ENCODE peak calls at places on chromosomes 1 and 21, in five cellular contexts. O, M, H, E and C are unnamed samples.

GRCh38 chr21:37139902-37140301 is 66.8 kb downstream of the TTC3 start:
- DNase-seq in H (no peak), O (peak), E (peak), M (no peak), C (no peak)

GRCh38 chr21:37208056-37208705 is 59.0 kb downstream of the VPS26C start:
- DNase-seq in H (peak), O (no peak), E (no peak), M (peak), C (no peak)

GRCh38 chr1:218357211-218357892 is 12.2 kb downstream of the TGFB2 start:
- DNase-seq in O (no peak), M (no peak), H (no peak), E (peak), C (no peak)

GRCh38 chr1:70978623-70979022 is 69.0 kb downstream of the PTGER3 start:
- DNase-seq in M (no peak), O (no peak), H (no peak), E (no peak), C (no peak)

GRCh38 chr1:62887799-62888507 is 104.0 kb downstream of the ATG4C start:
- DNase-seq in O (no peak), H (no peak), M (no peak), E (no peak), C (no peak)

GRCh38 chr1:150144606-150145005 is 5.1 kb upstream of the PLEKHO1 start:
- DNase-seq in H (no peak), O (no peak), M (no peak), E (no peak), C (no peak)

GRCh38 chr1:202214089-202214843 is 20.7 kb downstream of the LGR6 start:
- DNase-seq in H (no peak), O (no peak), M (no peak), E (no peak), C (no peak)

GRCh38 chr1:155069551-155070391 is 6.2 kb downstream of the EFNA4 start:
- DNase-seq in O (no peak), M (no peak), E (no peak), H (no peak), C (no peak)

GRCh38 chr1:86149591-86149990 is 7.0 kb downstream of the COL24A1 start:
- DNase-seq in E (no peak), M (no peak), H (no peak), O (no peak), C (no peak)

GRCh38 chr1:86151427-86151826 is 5.1 kb downstream of the COL24A1 start:
- DNase-seq in H (no peak), O (no peak), E (peak), M (no peak), C (peak)

GRCh38 chr1:86150553-86151055 is 6.0 kb downstream of the COL24A1 start:
- DNase-seq in E (peak), O (no peak), H (no peak), M (no peak), C (no peak)

GRCh38 chr1:86146566-86146965 is 10.0 kb downstream of the COL24A1 start:
- DNase-seq in H (no peak), E (no peak), O (no peak), M (no peak), C (no peak)
- TF ChIP-seq CTCF in H (peak), E (no peak), O (no peak), M (no peak), C (no peak)

GRCh38 chr1:60133848-60134247 is 60.3 kb upstream of the C1orf87 start:
- DNase-seq in H (no peak), E (peak), M (no peak), O (peak), C (peak)

GRCh38 chr1:60132108-60132507 is 58.5 kb upstream of the C1orf87 start:
- DNase-seq in H (no peak), E (no peak), O (no peak), M (no peak), C (no peak)

GRCh38 chr1:60134706-60135105 is 61.1 kb upstream of the C1orf87 start:
- DNase-seq in E (no peak), H (no peak), M (no peak), O (no peak), C (no peak)

GRCh38 chr1:60130703-60131102 is 57.1 kb upstream of the C1orf87 start:
- DNase-seq in H (no peak), E (peak), M (no peak), O (no peak), C (no peak)

DNA sequence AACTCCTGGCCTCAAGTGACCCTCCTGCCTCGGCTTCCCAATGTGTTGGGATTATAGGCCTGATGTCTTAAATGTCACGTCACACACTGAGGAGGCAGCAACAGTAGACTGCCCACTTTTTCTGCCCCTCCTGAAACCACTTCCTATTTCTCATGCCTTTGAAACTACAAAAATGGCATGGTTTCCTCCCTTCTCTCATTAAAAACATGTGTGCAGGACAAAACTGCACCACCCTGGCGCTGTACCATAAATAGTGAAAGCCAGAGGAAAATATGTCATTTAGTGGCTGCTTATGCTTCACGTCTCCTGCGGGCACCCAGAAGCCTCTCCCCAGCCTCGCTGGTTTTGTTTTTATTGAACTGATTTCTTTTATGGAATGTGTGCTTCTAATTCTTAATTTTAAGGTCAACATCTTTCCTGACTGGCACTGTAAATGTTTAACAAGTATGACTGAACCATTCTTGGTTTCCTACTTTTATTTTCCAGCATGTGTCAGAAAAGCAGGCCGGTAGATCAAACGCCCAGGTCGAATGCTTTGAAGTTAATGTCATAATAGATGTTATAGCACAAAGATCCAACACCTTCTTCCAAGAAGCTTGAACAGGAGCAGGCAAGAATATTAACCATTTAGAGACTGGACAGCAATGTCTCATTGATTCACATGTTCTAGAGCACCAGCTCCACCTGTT is 59.6 kb upstream of the C1orf87 start:
- DNase-seq in O (peak), E (peak), H (no peak), M (peak), C (peak)
- H3K4me3 ChIP-seq in O (no peak), E (no peak), H (no peak), M (no peak), C (no peak)

GRCh38 chr21:28743723-28744122 is 249.0 kb downstream of the LTN1 start:
- DNase-seq in O (no peak), H (no peak), E (no peak), M (no peak), C (no peak)

GRCh38 chr21:28746166-28746565 is 246.5 kb downstream of the LTN1 start:
- DNase-seq in H (no peak), O (no peak), E (no peak), M (no peak), C (no peak)

GRCh38 chr21:28745131-28746055 is 247.3 kb downstream of the LTN1 start:
- DNase-seq in E (peak), H (peak), M (peak), O (peak), C (peak)

GRCh38 chr21:28750565-28750964 is 242.1 kb downstream of the LTN1 start:
- DNase-seq in M (no peak), O (no peak), H (no peak), E (no peak), C (no peak)

GRCh38 chr21:28747464-28747863 is 245.2 kb downstream of the LTN1 start:
- DNase-seq in H (no peak), E (no peak), O (no peak), M (no peak), C (no peak)
- TF ChIP-seq CTCF in H (no peak), E (no peak), O (no peak), M (no peak), C (no peak)

DNA sequence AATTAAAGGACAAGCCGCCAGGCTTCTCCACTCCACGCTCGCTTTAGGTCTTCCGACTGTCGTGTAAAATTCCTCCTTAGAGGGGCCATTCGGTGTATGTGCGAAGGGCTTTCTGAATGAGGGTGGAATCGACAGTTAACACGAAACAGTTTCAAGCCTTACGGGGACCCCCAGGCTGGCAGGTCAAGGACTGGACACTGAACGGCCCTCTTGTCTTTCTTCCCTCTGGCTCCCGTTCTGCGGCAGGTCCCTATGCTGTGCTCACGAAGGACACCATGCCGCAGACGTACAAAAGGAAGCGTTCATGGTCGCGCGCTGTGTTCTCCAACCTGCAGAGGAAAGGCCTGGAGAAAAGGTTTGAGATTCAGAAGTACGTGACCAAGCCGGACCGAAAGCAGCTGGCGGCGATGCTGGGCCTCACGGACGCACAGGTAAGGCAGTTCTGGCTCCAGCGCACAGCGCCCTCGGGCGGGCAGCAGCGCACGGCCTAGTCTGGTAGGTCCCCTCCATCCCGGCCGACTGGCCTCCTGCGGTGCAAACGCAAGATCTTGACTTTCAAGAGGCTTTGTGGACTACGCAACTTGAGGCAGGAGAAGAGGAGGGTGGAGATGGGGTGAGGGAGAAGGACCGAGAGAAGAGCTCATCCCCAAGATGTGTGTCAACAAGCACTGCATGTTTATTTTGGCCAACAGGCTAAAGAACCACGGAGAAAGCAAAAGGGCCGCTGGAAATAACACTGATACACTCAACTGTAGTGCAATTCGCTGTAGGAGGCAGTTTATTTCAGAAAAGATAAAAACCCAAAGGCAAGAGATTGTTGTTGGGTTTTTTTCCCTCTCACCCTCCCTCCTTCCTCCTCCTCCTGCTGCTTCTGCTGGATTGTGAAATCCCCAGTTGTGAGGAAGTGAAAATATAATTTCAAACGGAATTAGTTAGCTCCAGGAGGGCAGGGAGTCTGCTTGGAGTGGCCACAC is 3.0 kb downstream of the HLX start:
- DNase-seq in E (peak), O (no peak), M (no peak), H (peak), C (no peak)
- H3K4me3 ChIP-seq in E (peak), O (peak), M (peak), H (peak), C (no peak)

GRCh38 chr1:28893403-28894102 is 20.8 kb upstream of the EPB41 start:
- DNase-seq in H (no peak), E (peak), O (no peak), M (no peak), C (no peak)
- TF ChIP-seq CTCF in H (peak), E (peak), O (peak), M (no peak), C (peak)

GRCh38 chr1:47225430-47226100 is 6.5 kb downstream of the TAL1 start:
- DNase-seq in O (no peak), E (no peak), H (no peak), M (no peak), C (no peak)
- H3K4me3 ChIP-seq in O (no peak), E (no peak), H (peak), M (peak), C (no peak)